ENCODE peak calls at places on chromosomes 11 and 22, in eight cellular contexts. D, X, N, O, U, V, I and C are unnamed samples. For H3K27me3, the result is how much of the 10 kb centered on the place peaks cover.

GRCh38 chr11:69127091-69127850 is 28.5 kb upstream of the SMIM38 start:
- DNase-seq in N (no peak), X (no peak), D (no peak), V (no peak), I (no peak), O (no peak), U (no peak), C (peak)

GRCh38 chr11:59283825-59284772 is 71.4 kb upstream of the MPEG1 start:
- DNase-seq in D (no peak), X (no peak), N (peak), O (peak), V (peak), U (peak), I (peak), C (peak)

GRCh38 chr22:49415219-49415951 is 412.3 kb downstream of the BRD1 start:
- DNase-seq in D (no peak), X (no peak), N (no peak), I (peak), O (no peak), U (no peak), V (no peak), C (no peak)

GRCh38 chr11:103541186-103541795 is 432.1 kb downstream of the DYNC2H1 start:
- DNase-seq in V (no peak), O (no peak), N (no peak), I (no peak), D (no peak), X (no peak), U (no peak), C (no peak)

GRCh38 chr11:73576226-73576625 is 21.7 kb downstream of the FAM168A start:
- DNase-seq in D (no peak), X (no peak), O (no peak), I (no peak), V (no peak), N (no peak), U (no peak), C (no peak)

GRCh38 chr11:35036642-35037041 is 102.3 kb upstream of the CD44 start:
- DNase-seq in O (no peak), X (no peak), N (no peak), U (no peak), V (no peak), D (no peak), I (no peak), C (no peak)

GRCh38 chr11:15157181-15157580 is 42.5 kb downstream of the INSC start:
- DNase-seq in O (peak), I (no peak), X (no peak), D (no peak), N (no peak), U (no peak), V (no peak), C (peak)

GRCh38 chr11:34313099-34313517 is 44.7 kb downstream of the ABTB2 start:
- DNase-seq in X (peak), D (no peak), V (no peak), I (no peak), O (no peak), N (no peak), U (no peak), C (peak)

GRCh38 chr11:47330002-47330911 is 22.2 kb downstream of the MYBPC3 start:
- DNase-seq in O (no peak), N (no peak), I (peak), X (peak), U (no peak), V (no peak), D (no peak), C (no peak)

GRCh38 chr11:17767301-17767885 is 32.8 kb downstream of the KCNC1 start:
- DNase-seq in V (no peak), I (no peak), D (no peak), O (no peak), N (no peak), U (no peak), X (no peak), C (no peak)

GRCh38 chr11:17768547-17768946 is 34.0 kb downstream of the KCNC1 start:
- DNase-seq in N (no peak), U (no peak), O (no peak), D (no peak), V (no peak), I (no peak), X (no peak), C (no peak)

GRCh38 chr11:17766590-17766989 is 32.0 kb downstream of the KCNC1 start:
- DNase-seq in X (no peak), D (no peak), I (peak), N (no peak), O (no peak), V (no peak), U (no peak), C (no peak)

GRCh38 chr11:17769218-17769617 is 34.6 kb downstream of the KCNC1 start:
- DNase-seq in I (no peak), O (no peak), N (no peak), V (no peak), U (no peak), D (no peak), X (no peak), C (no peak)

DNA sequence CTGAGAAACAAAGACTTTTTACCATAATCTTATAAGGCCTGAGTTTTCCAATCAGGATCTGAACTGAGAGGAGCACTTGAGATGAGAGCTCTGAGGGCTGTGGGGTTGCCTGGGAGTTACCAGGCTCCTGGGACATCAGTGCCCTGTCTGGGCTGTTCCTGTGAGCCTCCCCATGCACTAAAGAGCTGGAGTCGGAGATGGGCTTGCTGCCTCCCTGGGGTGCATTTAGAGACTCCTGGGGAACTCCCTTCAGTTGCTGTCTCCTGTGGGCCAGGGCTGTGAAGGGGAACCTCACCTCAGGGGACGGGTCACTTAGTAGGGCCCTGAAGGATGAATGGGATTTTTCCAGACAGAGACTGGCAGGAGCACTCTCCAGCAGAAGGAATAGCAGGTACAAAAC is 33.3 kb downstream of the KCNC1 start:
- DNase-seq in O (no peak), D (no peak), V (no peak), N (no peak), I (no peak), U (no peak), X (no peak), C (no peak)
- H3K27ac ChIP-seq in O (no peak), D (no peak), V (no peak), N (no peak), I (no peak), U (no peak), X (no peak), C (no peak)

GRCh38 chr11:32434387-32435151 is 770 bp downstream of the WT1 start:
- DNase-seq in U (peak), O (no peak), V (no peak), X (no peak), N (no peak), I (peak), D (peak), C (no peak)

GRCh38 chr11:32435947-32436750 is 810 bp upstream of the WT1 start:
- DNase-seq in X (no peak), N (no peak), I (peak), O (no peak), D (no peak), U (no peak), V (no peak), C (no peak)

GRCh38 chr11:32435152-32435480 is 223 bp downstream of the WT1 start:
- DNase-seq in X (no peak), N (no peak), U (no peak), O (no peak), V (no peak), D (no peak), I (peak), C (peak)

GRCh38 chr11:32436751-32437405 is 1.5 kb upstream of the WT1 start:
- DNase-seq in N (no peak), V (no peak), I (peak), U (no peak), D (no peak), O (no peak), X (no peak), C (peak)

DNA sequence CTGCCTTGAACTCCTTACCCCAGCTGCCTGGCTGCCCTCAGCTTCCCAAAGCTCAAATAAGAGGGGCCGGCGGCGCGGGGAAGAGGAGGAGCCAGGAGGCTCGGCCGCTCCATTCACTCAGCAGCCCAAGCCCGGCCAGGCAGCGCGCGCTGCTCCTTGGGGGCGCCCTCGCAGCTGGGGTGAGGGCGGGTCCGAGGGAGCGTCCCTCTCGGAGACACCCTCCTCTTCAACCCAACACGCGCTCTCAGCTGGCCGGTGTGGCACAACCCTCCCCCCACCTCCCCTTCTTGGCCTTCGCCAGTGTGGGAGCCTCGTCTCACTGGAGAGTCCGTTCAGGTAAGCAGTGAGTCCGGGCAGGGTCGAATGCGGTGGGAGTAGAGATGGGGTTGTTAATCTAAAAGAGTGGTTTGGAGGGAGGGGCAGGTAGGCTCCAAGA is at the start of gene WT1:
- DNase-seq in V (no peak), O (no peak), I (peak), N (no peak), U (no peak), X (no peak), D (peak), C (peak)
- H3K27me3 ChIP-seq in V (half or more), O (half or more), I (half or more), N (half or more), U (half or more), X (half or more), D (half or more), C (half or more)

GRCh38 chr11:894575-895201 is 15.9 kb downstream of the CHID1 start:
- DNase-seq in D (no peak), X (no peak), U (no peak), O (no peak), N (no peak), V (no peak), I (no peak), C (no peak)

GRCh38 chr11:889686-890475 is 20.7 kb downstream of the CHID1 start:
- DNase-seq in D (no peak), X (no peak), U (no peak), V (no peak), N (no peak), O (no peak), I (peak), C (no peak)

GRCh38 chr11:890794-891600 is 19.6 kb downstream of the CHID1 start:
- DNase-seq in X (no peak), N (no peak), D (no peak), O (no peak), I (no peak), V (no peak), U (no peak), C (no peak)

GRCh38 chr11:893008-893654 is 17.5 kb downstream of the CHID1 start:
- DNase-seq in N (no peak), I (no peak), V (no peak), O (no peak), X (no peak), D (no peak), U (no peak), C (no peak)

DNA sequence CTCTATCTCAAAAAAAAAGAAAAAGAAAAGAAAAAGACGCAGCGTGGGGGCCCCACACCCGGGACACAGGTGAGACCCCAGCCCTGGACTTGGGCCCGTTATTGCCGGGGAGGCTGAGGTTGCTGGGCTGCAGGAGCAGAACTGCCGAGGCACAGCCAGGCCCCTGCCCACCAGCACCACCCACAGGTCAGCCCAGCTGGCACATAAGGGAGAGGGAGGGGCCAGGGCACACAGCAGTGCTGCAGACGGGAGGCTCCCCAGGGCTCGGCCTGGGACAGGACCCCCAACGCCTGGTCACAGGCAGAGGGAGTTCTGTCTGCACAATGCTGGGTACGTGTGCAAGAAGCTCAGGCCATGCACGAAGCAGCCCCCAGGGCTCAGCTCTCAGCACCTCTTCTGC is 18.5 kb downstream of the CHID1 start:
- DNase-seq in N (no peak), O (no peak), V (no peak), I (no peak), X (no peak), U (no peak), D (no peak), C (no peak)
- TF ChIP-seq CTCF in N (no peak), O (peak), V (no peak), I (peak), X (no peak), U (peak), D (no peak), C (no peak)

DNA sequence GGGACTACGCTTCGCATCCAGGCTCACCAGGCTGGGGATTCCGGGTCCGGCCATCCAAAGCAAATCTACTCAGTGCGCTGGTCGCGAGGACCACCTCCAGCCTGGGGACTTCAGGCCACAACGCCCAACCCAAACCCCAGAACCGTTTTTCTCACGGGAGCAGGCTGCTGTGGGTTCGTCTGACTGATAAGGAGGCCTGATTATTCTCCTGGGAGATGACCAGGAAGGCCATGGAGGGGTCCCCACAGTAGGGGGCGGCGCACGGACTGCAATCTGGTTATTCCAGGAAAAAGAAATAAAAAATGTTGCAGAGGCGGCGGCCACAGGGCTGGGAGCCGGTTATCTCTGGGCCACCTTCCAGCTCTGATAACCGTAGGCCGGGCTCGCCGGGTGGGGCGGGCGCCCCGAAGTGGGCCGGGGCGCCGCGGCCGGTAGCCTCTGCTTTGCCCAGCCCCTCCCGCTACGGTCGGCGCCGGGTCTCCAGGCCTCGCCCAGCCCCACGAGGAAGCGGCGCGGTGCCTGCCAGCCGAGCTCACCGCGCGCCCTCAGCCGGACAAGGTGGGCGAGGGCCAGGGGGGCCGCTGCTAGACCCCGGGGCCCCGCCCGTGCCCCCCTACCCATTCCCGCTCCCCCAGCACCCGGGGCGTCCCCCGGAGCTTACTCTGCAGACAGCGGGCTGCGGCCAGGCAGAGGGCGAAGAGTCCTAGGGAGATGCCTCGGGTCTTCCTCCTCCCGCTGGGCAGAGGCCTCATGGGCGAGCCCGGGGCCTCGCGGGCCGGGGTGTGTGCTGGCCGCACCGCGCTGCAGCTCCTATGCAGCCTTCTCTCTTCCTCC is 450 bp downstream of the VSTM5 start:
- DNase-seq in V (no peak), I (peak), O (peak), D (peak), X (no peak), U (no peak), N (no peak), C (peak)
- H3K27ac ChIP-seq in V (no peak), I (no peak), O (no peak), D (peak), X (no peak), U (no peak), N (no peak), C (no peak)